ENCODE peak calls at places on chromosomes 3 and 15, in four cellular contexts. One of them, this sample, is unnamed.

GRCh38 chr3:59482684-59483083 is 432.9 kb upstream of the CFAP20DC start:
- DNase-seq in stomach: no peak
- DNase-seq in suprapubic skin: no peak
- DNase-seq in sigmoid colon: no peak
- DNase-seq in this sample: no peak

GRCh38 chr3:11826628-11827265 is 19.9 kb downstream of the TAMM41 start:
- DNase-seq in suprapubic skin: no peak
- DNase-seq in sigmoid colon: no peak
- DNase-seq in stomach: no peak
- DNase-seq in this sample: no peak

GRCh38 chr15:80367094-80367493 is 37.1 kb upstream of the ARNT2 start:
- DNase-seq in stomach: no peak
- DNase-seq in suprapubic skin: no peak
- DNase-seq in sigmoid colon: no peak
- DNase-seq in this sample: peak; percentile 32

GRCh38 chr3:50090985-50091384 is 2.3 kb downstream of the RBM5 start:
- DNase-seq in stomach: no peak
- DNase-seq in sigmoid colon: no peak
- DNase-seq in suprapubic skin: no peak
- DNase-seq in this sample: no peak

GRCh38 chr15:80211976-80212375 is 40.0 kb downstream of the CTXND1 start:
- DNase-seq in suprapubic skin: no peak
- DNase-seq in stomach: no peak
- DNase-seq in sigmoid colon: no peak
- DNase-seq in this sample: no peak

GRCh38 chr3:196444495-196444894 is 12.3 kb upstream of the UBXN7 start:
- DNase-seq in sigmoid colon: no peak
- DNase-seq in suprapubic skin: no peak
- DNase-seq in stomach: no peak
- DNase-seq in this sample: no peak

GRCh38 chr15:45276851-45277250 is 24.8 kb downstream of the SLC28A2 start:
- DNase-seq in sigmoid colon: no peak
- DNase-seq in stomach: no peak
- DNase-seq in suprapubic skin: no peak
- DNase-seq in this sample: no peak

GRCh38 chr15:43168192-43169107 is 16.8 kb upstream of the CCNDBP1 start:
- DNase-seq in stomach: peak; percentile 41
- DNase-seq in sigmoid colon: peak; percentile 64
- DNase-seq in suprapubic skin: no peak
- DNase-seq in this sample: no peak

GRCh38 chr3:67381667-67382272 is 272.6 kb downstream of the SUCLG2 start:
- DNase-seq in suprapubic skin: no peak
- DNase-seq in sigmoid colon: no peak
- DNase-seq in stomach: no peak
- DNase-seq in this sample: no peak

GRCh38 chr15:52334491-52335160 is 39.0 kb upstream of the MYO5C start:
- DNase-seq in stomach: no peak
- DNase-seq in suprapubic skin: no peak
- DNase-seq in sigmoid colon: no peak
- DNase-seq in this sample: no peak

GRCh38 chr3:99878005-99878404 is 60.3 kb downstream of the CMSS1 start:
- DNase-seq in sigmoid colon: no peak
- DNase-seq in stomach: no peak
- DNase-seq in suprapubic skin: no peak
- DNase-seq in this sample: no peak

GRCh38 chr15:74200871-74201419 is 1.6 kb downstream of the STRA6 start:
- DNase-seq in sigmoid colon: peak; percentile 76
- DNase-seq in stomach: no peak
- DNase-seq in suprapubic skin: no peak
- DNase-seq in this sample: peak; percentile 60

GRCh38 chr15:66169023-66169422 is 84.5 kb downstream of the MEGF11 start:
- DNase-seq in sigmoid colon: no peak
- DNase-seq in stomach: no peak
- DNase-seq in suprapubic skin: no peak
- DNase-seq in this sample: no peak

GRCh38 chr3:139574026-139574947 is 34.7 kb upstream of the RBP1 start:
- DNase-seq in sigmoid colon: no peak
- DNase-seq in suprapubic skin: no peak
- DNase-seq in stomach: peak; percentile 38
- DNase-seq in this sample: peak; percentile 58

GRCh38 chr3:143421556-143421955 is 302.0 kb downstream of the CHST2 start:
- DNase-seq in sigmoid colon: no peak
- DNase-seq in stomach: no peak
- DNase-seq in suprapubic skin: no peak
- DNase-seq in this sample: no peak

GRCh38 chr15:28945626-28946215 is 59.9 kb downstream of the APBA2 start:
- DNase-seq in suprapubic skin: no peak
- DNase-seq in sigmoid colon: peak; percentile 46
- DNase-seq in stomach: peak; percentile 14
- DNase-seq in this sample: no peak

GRCh38 chr3:185764168-185764988 is 60.5 kb downstream of the IGF2BP2 start:
- DNase-seq in sigmoid colon: no peak
- DNase-seq in suprapubic skin: no peak
- DNase-seq in stomach: no peak
- DNase-seq in this sample: no peak

GRCh38 chr3:53259427-53260259 is 3.8 kb upstream of the TKT start:
- DNase-seq in sigmoid colon: no peak
- DNase-seq in suprapubic skin: no peak
- DNase-seq in stomach: no peak
- DNase-seq in this sample: no peak

GRCh38 chr3:10978956-10979355 is 13.6 kb upstream of the SLC6A1 start:
- DNase-seq in suprapubic skin: no peak
- DNase-seq in stomach: no peak
- DNase-seq in sigmoid colon: no peak
- DNase-seq in this sample: no peak

GRCh38 chr15:52789008-52789600 is 1.0 kb downstream of the ONECUT1 start:
- DNase-seq in suprapubic skin: peak; percentile 56
- DNase-seq in sigmoid colon: no peak
- DNase-seq in stomach: no peak
- DNase-seq in this sample: no peak

GRCh38 chr3:14725564-14726420 is 50.9 kb downstream of the C3orf20 start:
- DNase-seq in suprapubic skin: no peak
- DNase-seq in stomach: peak; percentile 30
- DNase-seq in sigmoid colon: peak; percentile 89
- DNase-seq in this sample: peak; percentile 37

GRCh38 chr3:33273628-33274027 is 3.6 kb upstream of the FBXL2 start:
- DNase-seq in sigmoid colon: no peak
- DNase-seq in suprapubic skin: no peak
- DNase-seq in stomach: no peak
- DNase-seq in this sample: no peak

GRCh38 chr15:89826671-89827655 is 12.3 kb upstream of the ANPEP start:
- DNase-seq in stomach: no peak
- DNase-seq in suprapubic skin: no peak
- DNase-seq in sigmoid colon: no peak
- DNase-seq in this sample: no peak

GRCh38 chr3:89628856-89629255 is 521.4 kb downstream of the EPHA3 start:
- DNase-seq in stomach: peak; percentile 27
- DNase-seq in sigmoid colon: no peak
- DNase-seq in suprapubic skin: no peak
- DNase-seq in this sample: no peak

GRCh38 chr3:36868614-36869436 is 76.0 kb downstream of the TRANK1 start:
- DNase-seq in stomach: peak; percentile 35
- DNase-seq in sigmoid colon: no peak
- DNase-seq in suprapubic skin: no peak
- DNase-seq in this sample: peak; percentile 72

GRCh38 chr3:65732060-65732933 is 306.4 kb downstream of the MAGI1 start:
- DNase-seq in sigmoid colon: no peak
- DNase-seq in suprapubic skin: no peak
- DNase-seq in stomach: no peak
- DNase-seq in this sample: peak; percentile 19

GRCh38 chr15:33789141-33789540 is 179.2 kb upstream of the CHRM5 start:
- DNase-seq in stomach: no peak
- DNase-seq in suprapubic skin: no peak
- DNase-seq in sigmoid colon: no peak
- DNase-seq in this sample: no peak

GRCh38 chr15:43253431-43254403 is 13.0 kb downstream of the TGM5 start:
- DNase-seq in stomach: peak; percentile 56
- DNase-seq in suprapubic skin: no peak
- DNase-seq in sigmoid colon: no peak
- DNase-seq in this sample: peak; percentile 44

GRCh38 chr3:142175478-142175877 is 26.1 kb upstream of the TFDP2 start:
- DNase-seq in suprapubic skin: no peak
- DNase-seq in sigmoid colon: no peak
- DNase-seq in stomach: no peak
- DNase-seq in this sample: no peak
- H3K27ac ChIP-seq in suprapubic skin: no peak overlapping the region
- H3K27ac ChIP-seq in sigmoid colon: no peak overlapping the region
- H3K27ac ChIP-seq in stomach: no peak overlapping the region
- H3K27ac ChIP-seq in this sample: no peak overlapping the region

GRCh38 chr3:155282416-155283091 is 10.9 kb downstream of the STRIT1 start:
- DNase-seq in sigmoid colon: no peak
- DNase-seq in suprapubic skin: no peak
- DNase-seq in stomach: no peak
- DNase-seq in this sample: no peak
- H3K4me3 ChIP-seq in sigmoid colon: no peak overlapping the region
- H3K4me3 ChIP-seq in suprapubic skin: no peak overlapping the region
- H3K4me3 ChIP-seq in stomach: no peak overlapping the region
- H3K4me3 ChIP-seq in this sample: no peak overlapping the region

DNA sequence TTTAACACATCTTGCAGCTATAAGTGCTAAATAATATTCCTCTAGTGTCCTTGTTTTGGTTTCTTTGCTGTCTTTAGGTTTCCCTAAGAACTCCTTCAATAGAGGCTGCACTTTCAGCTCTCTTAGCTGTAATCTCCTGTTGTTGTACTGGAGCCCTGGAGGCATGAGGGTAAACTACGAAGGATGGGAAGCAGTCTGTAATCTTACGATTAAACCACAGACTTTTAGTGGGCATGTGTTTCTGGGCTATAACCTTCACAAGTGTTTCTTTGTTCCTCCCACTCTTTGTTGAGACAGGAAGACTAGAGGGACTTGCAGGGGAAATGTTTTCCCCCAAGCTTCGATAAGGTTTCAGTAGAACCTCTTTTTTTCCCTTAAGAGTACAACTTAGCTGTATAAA is 1058.1 kb downstream of the NSUN3 start:
- DNase-seq in suprapubic skin: no peak
- DNase-seq in sigmoid colon: no peak
- DNase-seq in stomach: no peak
- DNase-seq in this sample: no peak
- TF ChIP-seq POLR2A in suprapubic skin: no peak
- TF ChIP-seq POLR2A in sigmoid colon: no peak
- TF ChIP-seq POLR2A in stomach: no peak
- TF ChIP-seq POLR2A in this sample: no peak

DNA sequence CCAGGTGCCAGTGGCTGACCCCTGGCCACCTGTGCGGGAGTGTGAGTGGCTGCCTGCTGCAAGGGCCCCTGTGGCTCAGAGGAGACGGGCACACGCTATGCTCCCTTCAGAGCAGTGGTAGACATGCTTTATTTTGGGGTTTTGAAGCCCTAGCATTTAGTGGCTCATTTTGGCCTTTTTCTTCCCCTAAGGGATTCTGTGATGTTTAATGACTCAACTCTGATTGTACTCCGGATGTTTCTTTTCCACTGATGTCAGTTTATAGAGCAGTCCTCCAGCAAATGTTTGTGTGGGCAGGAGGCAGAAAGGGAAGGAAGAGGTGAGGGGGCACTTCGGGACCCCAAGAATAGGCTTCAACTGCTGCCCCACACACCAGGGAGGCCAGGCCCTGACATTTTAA is 288.9 kb upstream of the C2CD4B start:
- DNase-seq in sigmoid colon: peak; percentile 47
- DNase-seq in stomach: no peak
- DNase-seq in suprapubic skin: no peak
- DNase-seq in this sample: no peak
- H3K27ac ChIP-seq in sigmoid colon: peak overlapping the region; percentile 33
- H3K27ac ChIP-seq in stomach: peak overlapping the region; percentile 67
- H3K27ac ChIP-seq in suprapubic skin: no peak overlapping the region
- H3K27ac ChIP-seq in this sample: no peak overlapping the region

DNA sequence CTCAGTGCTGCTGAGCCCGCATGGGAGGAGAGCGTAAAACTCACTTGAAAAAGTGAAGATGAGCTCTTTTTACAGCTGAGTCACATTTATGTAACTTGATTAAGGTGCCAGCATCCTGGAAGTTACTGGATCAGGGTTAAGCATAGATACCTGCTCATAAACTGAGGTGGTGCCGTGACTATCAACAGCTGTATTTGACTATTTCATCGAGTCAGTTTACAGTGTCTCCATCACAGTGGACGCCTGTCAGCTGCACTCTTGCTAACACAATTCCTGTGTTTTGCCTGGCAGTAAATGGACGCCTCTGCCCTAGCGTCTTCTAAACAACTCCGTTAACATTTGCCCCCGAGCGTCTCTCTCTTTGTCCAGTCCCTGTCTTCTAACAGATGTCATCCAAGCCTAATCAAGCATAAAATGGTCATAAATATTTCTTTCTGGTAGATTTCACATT is 414.5 kb downstream of the FOXP1 start:
- DNase-seq in suprapubic skin: no peak
- DNase-seq in sigmoid colon: no peak
- DNase-seq in stomach: no peak
- DNase-seq in this sample: no peak
- H3K4me3 ChIP-seq in suprapubic skin: no peak overlapping the region
- H3K4me3 ChIP-seq in sigmoid colon: no peak overlapping the region
- H3K4me3 ChIP-seq in stomach: no peak overlapping the region
- H3K4me3 ChIP-seq in this sample: no peak overlapping the region

This sample was measured in testis.